ENCODE peak calls at places on chromosomes 2 and 18, in six cellular contexts. K is lower lobe of right lung, C is BJ, V is IMR-90, R is BE2C, Z is pancreas. H is an unnamed sample. For H3K36me3, the result is how much of the 10 kb centered on the place peaks cover.

GRCh38 chr2:120820885-120821279 is 85.2 kb downstream of the GLI2 start:
- DNase-seq in K (no peak), C (peak), V (peak), R (no peak), Z (no peak), H (no peak)

GRCh38 chr2:241844066-241844728 is 14.5 kb downstream of the PDCD1 start:
- DNase-seq in K (peak), C (peak), V (peak), R (peak), Z (peak), H (peak)

GRCh38 chr2:18841248-18842150 is 252.1 kb upstream of the NT5C1B start:
- DNase-seq in K (no peak), C (no peak), V (no peak), R (no peak), Z (no peak), H (no peak)

GRCh38 chr18:28723506-28723905 is 546.6 kb upstream of the CDH2 start:
- DNase-seq in K (no peak), C (no peak), V (peak), R (no peak), Z (no peak), H (peak)

GRCh38 chr2:175187378-175187777 is 5.9 kb upstream of the ATP5MC3 start:
- DNase-seq in K (no peak), C (no peak), V (peak), R (no peak), Z (no peak), H (peak)

GRCh38 chr2:5974477-5974876 is 282.3 kb downstream of the SOX11 start:
- DNase-seq in K (no peak), C (no peak), V (no peak), R (no peak), Z (no peak), H (no peak)

GRCh38 chr2:171513719-171514160 is 8.5 kb upstream of the CYBRD1 start:
- DNase-seq in K (no peak), C (no peak), V (no peak), R (no peak), Z (no peak), H (no peak)

GRCh38 chr18:2905802-2906521 is 59.2 kb downstream of the EMILIN2 start:
- DNase-seq in K (peak), C (no peak), V (no peak), R (peak), Z (no peak), H (no peak)

GRCh38 chr18:12092398-12093229 is 1.0 kb upstream of the ANKRD62 start:
- DNase-seq in K (no peak), C (no peak), V (no peak), R (no peak), Z (peak), H (no peak)

GRCh38 chr2:46369783-46370182 is 72.6 kb downstream of the EPAS1 start:
- DNase-seq in K (no peak), C (no peak), V (no peak), R (no peak), Z (no peak), H (no peak)

GRCh38 chr2:162118166-162119031 is 33.6 kb downstream of the GCG start:
- DNase-seq in K (no peak), C (peak), V (peak), R (no peak), Z (no peak), H (peak)

DNA sequence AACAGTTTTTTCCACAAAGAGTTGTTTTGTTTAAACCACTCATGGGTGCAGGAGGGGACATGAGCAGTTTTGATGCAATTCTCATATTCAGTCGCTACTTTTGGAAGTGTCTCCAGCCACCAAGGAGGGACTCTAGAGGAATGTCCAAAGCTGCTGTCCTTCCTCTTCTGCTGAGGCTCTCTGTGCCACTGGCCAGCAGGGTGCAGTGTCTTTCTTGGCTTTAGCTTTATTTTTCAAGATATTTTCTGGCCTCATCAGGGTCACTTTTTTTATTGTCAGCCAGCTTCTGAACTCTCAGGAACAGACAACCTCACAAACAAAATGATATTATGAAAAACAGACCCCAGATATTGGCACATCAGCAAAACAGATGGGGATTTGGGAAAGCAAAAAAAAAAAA is 289.3 kb upstream of the ZSWIM2 start:
- DNase-seq in K (peak), C (no peak), V (peak), R (peak), Z (no peak), H (peak)
- TF ChIP-seq CTCF in K (peak), C (peak), V (peak), R (peak), Z (no peak), H (peak)

GRCh38 chr2:71952572-71953188 is 195.0 kb downstream of the CYP26B1 start:
- DNase-seq in K (no peak), C (no peak), V (no peak), R (no peak), Z (no peak), H (peak)
- H3K4me3 ChIP-seq in K (no peak), C (no peak), V (no peak), R (no peak), Z (no peak), H (no peak)

GRCh38 chr2:27087823-27088410 is 1.3 kb downstream of the KHK start:
- DNase-seq in K (no peak), C (no peak), V (no peak), R (no peak), Z (no peak), H (no peak)

GRCh38 chr2:27085670-27086089 is 892 bp upstream of the KHK start:
- DNase-seq in K (peak), C (no peak), V (peak), R (peak), Z (peak), H (peak)

GRCh38 chr2:27086722-27087446 is at the start of gene KHK:
- DNase-seq in K (peak), C (no peak), V (no peak), R (peak), Z (peak), H (peak)

GRCh38 chr2:27085062-27085669 is 1.4 kb upstream of the KHK start:
- DNase-seq in K (no peak), C (no peak), V (no peak), R (no peak), Z (no peak), H (no peak)

GRCh38 chr2:27086090-27086721 is 366 bp upstream of the KHK start:
- DNase-seq in K (peak), C (peak), V (peak), R (peak), Z (peak), H (peak)
- H3K36me3 ChIP-seq in K (under half), C (under half), V (under half), R (under half), Z (under half), H (under half)

DNA sequence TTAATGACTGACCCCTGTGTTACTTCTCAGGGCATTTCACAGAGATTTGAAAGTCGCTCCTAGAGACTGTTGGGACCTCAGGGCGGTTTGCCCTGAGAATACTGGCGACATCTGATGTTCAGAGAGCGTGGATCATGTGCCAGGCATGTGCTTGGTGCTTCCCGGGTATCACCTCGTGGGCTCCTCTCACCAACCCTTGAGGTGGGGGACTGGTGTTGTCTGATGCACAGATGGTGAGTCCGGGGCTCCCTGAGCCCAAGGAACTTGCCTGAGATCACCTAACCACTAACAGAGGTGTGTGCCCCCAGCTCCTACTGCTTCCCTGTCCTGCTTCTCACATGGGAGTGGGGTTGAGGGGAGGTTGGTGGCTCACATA is 16.2 kb downstream of the ATOH8 start:
- DNase-seq in K (no peak), C (no peak), V (no peak), R (no peak), Z (no peak), H (no peak)
- TF ChIP-seq CTCF in K (no peak), C (no peak), V (no peak), R (no peak), Z (no peak), H (no peak)

GRCh38 chr2:69306612-69306896 is 80.5 kb downstream of the GFPT1 start:
- DNase-seq in K (no peak), C (no peak), V (no peak), R (no peak), Z (no peak), H (no peak)

GRCh38 chr2:69308338-69308737 is 78.7 kb downstream of the GFPT1 start:
- DNase-seq in K (no peak), C (no peak), V (no peak), R (no peak), Z (no peak), H (no peak)

GRCh38 chr2:69305712-69306611 is 81.1 kb downstream of the GFPT1 start:
- DNase-seq in K (peak), C (no peak), V (no peak), R (no peak), Z (no peak), H (no peak)

GRCh38 chr2:69306897-69307695 is 79.9 kb downstream of the GFPT1 start:
- DNase-seq in K (peak), C (no peak), V (peak), R (peak), Z (peak), H (peak)

DNA sequence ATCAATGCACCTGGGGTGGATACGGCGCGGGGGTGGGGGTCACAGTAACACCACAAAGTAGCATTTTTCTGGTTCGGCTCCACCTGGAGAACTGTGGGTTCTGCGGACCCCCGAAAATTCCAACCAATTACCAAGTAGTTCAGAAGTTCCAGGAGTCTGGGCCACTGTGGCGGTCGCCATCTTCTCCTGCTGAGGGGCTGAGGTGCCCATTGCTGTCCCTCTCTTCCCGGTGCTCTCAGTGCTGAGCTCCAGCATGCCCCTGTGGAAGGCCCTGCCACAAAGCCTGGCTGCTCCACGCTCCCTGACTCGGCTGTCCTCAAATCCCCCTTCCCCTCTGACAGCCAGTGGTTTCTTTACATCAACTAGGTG is 79.3 kb downstream of the GFPT1 start:
- DNase-seq in K (no peak), C (no peak), V (no peak), R (no peak), Z (no peak), H (no peak)
- H3K4me3 ChIP-seq in K (peak), C (no peak), V (no peak), R (no peak), Z (no peak), H (no peak)

DNA sequence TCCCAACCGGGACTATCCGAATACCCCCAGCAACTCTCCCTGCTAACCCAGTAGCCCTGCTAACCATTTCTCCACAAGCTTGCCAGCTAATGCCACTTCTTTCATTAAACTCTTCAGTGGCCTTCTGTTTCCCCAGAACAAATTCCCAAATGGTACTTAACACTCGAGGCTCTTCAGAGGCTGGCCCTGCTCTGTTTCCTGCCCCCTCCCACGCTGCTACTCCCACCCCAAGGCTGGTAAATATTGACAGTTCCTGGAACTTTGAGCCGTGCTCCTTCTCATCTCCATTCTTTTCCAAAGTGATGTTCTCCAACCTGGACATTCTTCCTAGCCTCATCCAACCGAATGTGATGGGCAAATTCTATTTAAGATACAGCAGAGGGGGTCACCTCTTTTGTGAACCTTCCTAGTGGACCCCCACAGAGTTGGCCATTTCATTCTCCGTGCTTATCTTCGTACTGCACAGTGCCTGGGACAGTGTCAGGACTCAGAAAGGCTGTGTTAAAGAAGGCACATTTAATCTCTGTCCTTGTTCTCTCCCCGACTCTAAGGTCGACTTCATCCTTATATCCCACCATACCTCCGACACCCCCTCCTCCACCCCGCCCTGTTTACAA is 3.2 kb upstream of the KIDINS220 start:
- DNase-seq in K (no peak), C (no peak), V (no peak), R (no peak), Z (no peak), H (no peak)
- H3K36me3 ChIP-seq in K (under half), C (under half), V (under half), R (under half), Z (under half), H (under half)

GRCh38 chr2:40257812-40258457 is 194.0 kb downstream of the SLC8A1 start:
- DNase-seq in K (no peak), C (no peak), V (no peak), R (no peak), Z (no peak), H (no peak)

GRCh38 chr2:40255118-40255517 is 196.8 kb downstream of the SLC8A1 start:
- DNase-seq in K (no peak), C (no peak), V (no peak), R (no peak), Z (no peak), H (no peak)

GRCh38 chr2:40256008-40256407 is 195.9 kb downstream of the SLC8A1 start:
- DNase-seq in K (no peak), C (no peak), V (no peak), R (no peak), Z (no peak), H (no peak)

GRCh38 chr2:40259900-40260299 is 192.0 kb downstream of the SLC8A1 start:
- DNase-seq in K (no peak), C (no peak), V (no peak), R (no peak), Z (no peak), H (peak)

DNA sequence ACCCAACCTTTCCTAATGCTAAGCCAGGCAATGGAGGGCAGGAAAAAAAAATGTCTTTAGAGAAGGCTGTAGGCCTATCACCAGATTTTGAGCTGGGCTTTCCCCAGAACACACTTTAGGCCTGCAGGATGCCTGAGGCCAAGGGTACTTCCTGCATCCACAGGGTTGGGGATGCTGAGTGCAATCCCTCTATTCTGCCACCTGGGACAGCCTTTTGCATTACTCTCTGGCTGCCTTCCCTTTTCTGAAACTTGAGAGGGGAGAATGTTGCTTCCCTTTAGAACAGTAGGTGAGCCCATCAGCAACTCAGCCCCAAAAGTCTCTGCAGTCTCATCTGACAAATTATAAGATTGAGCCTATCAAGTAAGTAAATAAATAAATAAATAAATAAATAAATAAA is 195.2 kb downstream of the SLC8A1 start:
- DNase-seq in K (no peak), C (no peak), V (no peak), R (peak), Z (no peak), H (peak)
- TF ChIP-seq CTCF in K (no peak), C (peak), V (peak), R (peak), Z (no peak), H (peak)

H was measured in bronchial epithelial cell.